ENCODE peak calls at places on chromosomes 3 and 15, in five cellular contexts. H is hepatocyte; V is CD4-positive, alpha-beta T cell; D is astrocyte; L is endothelial cell. I is an unnamed sample.

GRCh38 chr3:42010530-42010929 is 48.6 kb upstream of the ULK4 start:
- DNase-seq in H (no peak), V (no peak), D (no peak), L (peak), I (peak)

GRCh38 chr15:40328176-40328575 is 4.7 kb downstream of the INAFM2 start:
- DNase-seq in H (no peak), V (no peak), D (peak), L (no peak), I (no peak)

GRCh38 chr15:68484696-68485400 is 52.9 kb upstream of the ITGA11 start:
- DNase-seq in H (no peak), V (no peak), D (peak), L (no peak), I (peak)

GRCh38 chr15:74208901-74209559 is 6.4 kb upstream of the STRA6 start:
- DNase-seq in H (peak), V (no peak), D (peak), L (no peak), I (no peak)

GRCh38 chr3:114649331-114649730 is 355.5 kb downstream of the TIGIT start:
- DNase-seq in H (no peak), V (no peak), D (peak), L (no peak), I (peak)

GRCh38 chr3:171388537-171388936 is 71.7 kb downstream of the TNIK start:
- DNase-seq in H (no peak), V (no peak), D (no peak), L (no peak), I (no peak)

GRCh38 chr3:114223146-114223545 is 14.2 kb downstream of the ZNF80 start:
- DNase-seq in H (no peak), V (no peak), D (no peak), L (no peak), I (no peak)

GRCh38 chr3:127077506-127078064 is 94.7 kb downstream of the PLXNA1 start:
- DNase-seq in H (no peak), V (no peak), D (no peak), L (no peak), I (no peak)

GRCh38 chr15:27222479-27222878 is 251.5 kb downstream of the GABRG3 start:
- DNase-seq in H (peak), V (no peak), D (peak), L (no peak), I (peak)

GRCh38 chr15:77474310-77474986 is 53.8 kb downstream of the HMG20A start:
- DNase-seq in H (no peak), V (no peak), D (no peak), L (no peak), I (no peak)

DNA sequence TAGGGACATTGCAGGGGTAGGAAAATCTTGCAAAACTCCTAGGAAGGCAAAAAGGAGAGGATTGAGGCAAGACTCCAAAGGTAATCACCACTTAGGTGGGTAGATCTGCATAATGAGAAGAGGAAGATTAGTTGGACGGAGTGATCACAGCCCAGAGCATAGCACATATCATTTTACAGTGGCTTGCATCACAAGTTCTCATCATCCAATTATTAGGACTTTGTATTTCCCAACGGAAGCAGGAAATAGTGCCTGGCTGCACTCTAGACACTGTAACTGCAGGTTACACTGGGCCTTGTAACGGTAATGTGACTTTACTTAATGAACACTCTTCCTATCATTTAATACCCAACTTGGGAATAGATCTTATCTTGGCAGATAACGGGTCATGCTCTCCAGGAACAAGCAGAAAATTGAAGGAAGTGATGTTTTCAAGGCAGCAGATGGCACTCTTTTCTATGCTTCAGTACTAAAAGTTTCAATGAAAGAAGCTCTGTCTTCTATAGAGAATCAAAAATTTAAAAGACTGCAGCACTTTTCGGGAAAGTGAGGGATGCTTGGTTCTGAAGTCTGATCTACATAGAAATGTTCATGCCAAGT is 101.9 kb upstream of the KCNMB2 start:
- DNase-seq in H (no peak), V (no peak), D (no peak), L (no peak), I (no peak)
- TF ChIP-seq CTCF in H (peak), V (no peak), D (peak), L (no peak), I (peak)

DNA sequence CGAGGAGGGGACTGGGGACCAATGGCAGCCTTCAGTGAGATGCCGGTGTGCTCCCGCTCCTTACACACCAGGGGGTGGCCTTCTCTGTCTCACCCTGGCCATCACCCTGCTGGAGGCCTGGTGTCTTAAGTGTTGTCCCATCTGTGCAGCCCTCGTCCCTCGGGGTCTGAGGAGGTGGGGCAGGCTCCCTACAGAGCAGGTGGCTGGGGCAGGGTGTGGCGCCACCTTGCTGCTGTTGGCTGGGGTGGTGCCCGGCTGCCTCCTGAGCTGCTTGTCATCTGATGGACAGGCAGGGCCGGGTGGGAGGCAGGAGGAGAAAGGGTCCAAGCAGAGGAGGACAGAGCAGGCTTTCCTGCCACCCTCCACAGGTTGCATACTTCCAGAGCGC is 25.9 kb downstream of the PTPN23 start:
- DNase-seq in H (no peak), V (no peak), D (no peak), L (no peak), I (no peak)
- TF ChIP-seq CTCF in H (peak), V (no peak), D (no peak), L (no peak), I (no peak)

GRCh38 chr3:182399978-182400737 is 393.1 kb upstream of the ATP11B start:
- DNase-seq in H (no peak), V (no peak), D (peak), L (no peak), I (no peak)

GRCh38 chr3:182393151-182393550 is 400.2 kb upstream of the ATP11B start:
- DNase-seq in H (no peak), V (no peak), D (no peak), L (no peak), I (no peak)

GRCh38 chr3:182400838-182401237 is 392.5 kb upstream of the ATP11B start:
- DNase-seq in H (no peak), V (no peak), D (no peak), L (no peak), I (no peak)

GRCh38 chr3:182393830-182394367 is 399.4 kb upstream of the ATP11B start:
- DNase-seq in H (no peak), V (no peak), D (no peak), L (no peak), I (no peak)

DNA sequence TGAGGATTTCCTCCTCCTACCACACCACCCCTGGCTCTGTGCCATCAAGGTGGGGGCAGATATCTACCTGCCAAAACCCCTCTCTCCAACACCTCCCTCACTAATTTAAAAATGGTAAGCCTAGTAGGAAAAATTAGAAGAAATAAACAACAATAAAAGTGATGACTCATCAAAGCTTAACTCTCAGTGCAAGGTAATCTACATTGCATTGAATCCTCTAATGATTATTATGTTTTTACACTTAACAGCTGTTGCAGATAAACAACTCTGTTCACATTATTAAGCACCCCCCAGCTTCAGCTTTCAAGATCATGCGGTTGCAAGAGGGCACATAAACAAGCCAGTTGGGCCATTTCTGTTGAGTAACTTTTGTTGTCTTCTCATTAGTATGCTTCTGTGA is 396.1 kb upstream of the ATP11B start:
- DNase-seq in H (no peak), V (no peak), D (no peak), L (no peak), I (no peak)
- TF ChIP-seq CTCF in H (no peak), V (no peak), D (no peak), L (no peak), I (no peak)

DNA sequence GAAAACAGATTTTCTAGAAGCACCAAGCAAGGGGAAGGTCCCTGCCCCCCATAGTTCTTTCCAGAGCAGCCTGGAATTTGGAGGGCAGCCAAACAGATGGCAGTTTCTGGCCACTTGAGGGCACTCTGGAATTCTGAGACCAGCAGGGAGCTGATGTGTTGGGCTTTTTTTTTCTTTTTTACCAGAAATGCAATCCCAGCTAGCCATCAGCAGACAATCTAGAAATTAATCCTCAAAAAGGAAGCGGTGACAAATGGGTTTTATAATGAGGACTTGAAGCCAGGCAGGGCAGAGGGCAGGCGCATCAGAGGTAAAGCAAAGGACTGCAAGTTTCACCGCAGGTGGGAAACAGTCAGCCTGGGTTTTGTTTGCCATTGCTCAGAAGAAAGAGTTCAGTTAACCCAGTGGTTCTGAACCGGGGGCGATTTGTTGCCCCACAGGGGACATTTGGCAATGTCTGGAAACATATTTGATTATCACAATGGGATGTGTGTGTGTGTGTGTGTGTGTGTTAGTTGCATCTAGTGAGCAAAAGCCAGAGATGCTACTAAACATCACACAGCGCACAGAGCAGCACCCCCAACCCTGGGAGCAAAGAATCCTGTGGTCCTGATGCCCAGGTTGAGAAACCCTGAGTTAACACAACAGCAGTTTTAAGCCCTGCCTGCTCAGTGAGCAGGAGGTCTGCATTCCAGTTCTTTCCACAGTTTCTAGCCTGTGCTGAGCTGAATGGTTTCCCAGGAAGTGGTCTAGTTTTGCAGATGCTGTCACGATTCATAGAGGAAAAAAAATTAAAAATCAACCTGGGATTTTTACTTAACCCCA is 170.8 kb upstream of the PROK2 start:
- DNase-seq in H (peak), V (no peak), D (peak), L (peak), I (peak)
- TF ChIP-seq CTCF in H (peak), V (peak), D (peak), L (peak), I (peak)